ENCODE peak calls at places on chromosomes 12 and 14, in four cellular contexts. Z is EH, I is Calu3, R is nephron progenitor cell. S is an unnamed sample.

GRCh38 chr14:97626088-97626487 is 828.9 kb downstream of the VRK1 start:
- DNase-seq in Z (no peak), I (no peak), R (no peak), S (no peak)

GRCh38 chr12:27575780-27576154 is 51.8 kb downstream of the PPFIBP1 start:
- DNase-seq in Z (no peak), I (no peak), R (no peak), S (no peak)

GRCh38 chr12:103313894-103314293 is 181.9 kb downstream of the C12orf42 start:
- DNase-seq in Z (no peak), I (no peak), R (no peak), S (no peak)

GRCh38 chr12:19792028-19792427 is 352.7 kb downstream of the AEBP2 start:
- DNase-seq in Z (no peak), I (no peak), R (no peak), S (no peak)

GRCh38 chr12:122471324-122472226 is 29.2 kb downstream of the ZCCHC8 start:
- DNase-seq in Z (peak; percentile 78), I (peak; percentile 47), R (no peak), S (no peak)

GRCh38 chr12:93137656-93138612 is 208.8 kb upstream of the EEA1 start:
- DNase-seq in Z (peak; percentile 89), I (peak; percentile 25), R (no peak), S (no peak)

GRCh38 chr14:71538949-71539659 is 393.1 kb upstream of the RGS6 start:
- DNase-seq in Z (peak; percentile 42), I (no peak), R (no peak), S (no peak)

GRCh38 chr12:43789941-43790340 is 16.2 kb downstream of the TWF1 start:
- DNase-seq in Z (peak; percentile 22), I (no peak), R (no peak), S (no peak)

GRCh38 chr12:127664901-127665300 is 602.1 kb upstream of the TMEM132C start:
- DNase-seq in Z (peak; percentile 85), I (no peak), R (no peak), S (no peak)

GRCh38 chr14:95483843-95484165 is 32.6 kb downstream of the SYNE3 start:
- DNase-seq in Z (no peak), I (no peak), R (no peak), S (no peak)

GRCh38 chr14:58941666-58942065 is 246.8 kb upstream of the DAAM1 start:
- DNase-seq in Z (peak; percentile 85), I (no peak), R (no peak), S (no peak)

GRCh38 chr14:51704465-51705050 is 52.8 kb downstream of the FRMD6 start:
- DNase-seq in Z (no peak), I (no peak), R (no peak), S (no peak)

GRCh38 chr14:69432364-69432763 is 33.9 kb downstream of the SLC39A9 start:
- DNase-seq in Z (peak; percentile 34), I (no peak), R (no peak), S (no peak)

GRCh38 chr12:45726594-45727300 is 2.8 kb upstream of the ARID2 start:
- DNase-seq in Z (peak; percentile 53), I (peak; percentile 16), R (peak; percentile 65), S (peak; percentile 74)

GRCh38 chr12:48764521-48764920 is 24.4 kb downstream of the ADCY6 start:
- DNase-seq in Z (no peak), I (peak; percentile 24), R (no peak), S (no peak)

GRCh38 chr14:24978862-24979724 is 70.9 kb downstream of the STXBP6 start:
- DNase-seq in Z (no peak), I (peak; percentile 5), R (no peak), S (no peak)

GRCh38 chr14:78107171-78107570 is 63.0 kb upstream of the NRXN3 start:
- DNase-seq in Z (no peak), I (peak; percentile 13), R (no peak), S (no peak)

GRCh38 chr14:43532825-43533416 is 974.2 kb downstream of the FSCB start:
- DNase-seq in Z (no peak), I (no peak), R (no peak), S (no peak)

GRCh38 chr12:111759991-111760390 is 6.7 kb upstream of the ALDH2 start:
- DNase-seq in Z (no peak), I (no peak), R (no peak), S (no peak)

GRCh38 chr14:68790656-68791077 is 2.2 kb downstream of the ZFP36L1 start:
- DNase-seq in Z (no peak), I (no peak), R (no peak), S (no peak)

GRCh38 chr12:96249196-96250118 is 55.3 kb downstream of the ELK3 start:
- DNase-seq in Z (no peak), I (no peak), R (peak; percentile 70), S (no peak)

GRCh38 chr12:56634837-56635538 is 4.9 kb upstream of the BAZ2A start:
- DNase-seq in Z (peak; percentile 92), I (peak; percentile 88), R (peak; percentile 72), S (peak; percentile 89)

GRCh38 chr12:81797100-81797499 is 38.0 kb upstream of the PPFIA2 start:
- DNase-seq in Z (no peak), I (no peak), R (no peak), S (no peak)

GRCh38 chr14:93894992-93895391 is 32.2 kb upstream of the FAM181A start:
- DNase-seq in Z (no peak), I (no peak), R (no peak), S (no peak)

GRCh38 chr12:75814856-75815754 is 216.5 kb downstream of the PHLDA1 start:
- DNase-seq in Z (peak; percentile 94), I (peak; percentile 38), R (no peak), S (no peak)

GRCh38 chr12:85835810-85836715 is at the start of gene RASSF9:
- DNase-seq in Z (peak; percentile 22), I (peak; percentile 61), R (no peak), S (peak; percentile 69)